ENCODE peak calls at places on chromosomes 3 and 15, in seven cellular contexts. D is stomach, R is astrocyte, L is Karpas-422, G is right lobe of liver, W is pancreas, P is heart right ventricle. O is an unnamed sample. For H3K4me1, the result is how much of the 10 kb centered on the place peaks cover.

GRCh38 chr3:170356596-170357175 is 829 bp upstream of the SKIL start:
- DNase-seq in D (peak), G (peak), R (peak), L (peak), P (peak), W (peak), O (peak)

GRCh38 chr3:104102386-104102785 is 1264.3 kb upstream of the ALCAM start:
- DNase-seq in L (peak), D (no peak), G (no peak), W (peak), P (no peak), R (peak), O (no peak)

GRCh38 chr3:71166366-71166765 is 417.2 kb downstream of the FOXP1 start:
- DNase-seq in W (no peak), D (no peak), G (no peak), L (no peak), R (no peak), P (no peak), O (no peak)

GRCh38 chr15:64653757-64654156 is 121.6 kb downstream of the RBPMS2 start:
- DNase-seq in D (no peak), R (no peak), L (peak), P (no peak), G (no peak), W (no peak), O (peak)

GRCh38 chr15:56038015-56038414 is 44.6 kb upstream of the NEDD4 start:
- DNase-seq in D (no peak), R (no peak), W (no peak), P (no peak), L (peak), G (no peak), O (peak)

GRCh38 chr3:157122116-157122515 is 37.8 kb downstream of the CCNL1 start:
- DNase-seq in W (no peak), R (peak), P (no peak), G (no peak), L (no peak), D (no peak), O (no peak)

GRCh38 chr3:31579828-31580227 is 47.1 kb downstream of the STT3B start:
- DNase-seq in G (no peak), P (no peak), W (no peak), L (no peak), D (no peak), R (no peak), O (no peak)

GRCh38 chr15:67559158-67559557 is 16.7 kb downstream of the MAP2K5 start:
- DNase-seq in R (no peak), P (no peak), D (no peak), W (no peak), L (no peak), G (no peak), O (no peak)

GRCh38 chr3:55690161-55690560 is 203.1 kb upstream of the WNT5A start:
- DNase-seq in G (no peak), R (no peak), P (no peak), L (no peak), D (no peak), W (no peak), O (no peak)

GRCh38 chr3:113231391-113231790 is 20.0 kb downstream of the BOC start:
- DNase-seq in G (no peak), L (no peak), D (no peak), P (no peak), R (peak), W (no peak), O (no peak)

GRCh38 chr3:56761887-56762605 is 39.7 kb downstream of the ARHGEF3 start:
- DNase-seq in L (no peak), P (no peak), W (no peak), R (peak), D (no peak), G (no peak), O (no peak)

GRCh38 chr3:52144034-52144795 is 10.0 kb downstream of the POC1A start:
- DNase-seq in R (peak), L (peak), W (peak), P (peak), G (peak), D (peak), O (peak)

GRCh38 chr3:134938024-134938525 is 143.0 kb downstream of the EPHB1 start:
- DNase-seq in D (no peak), R (no peak), W (no peak), P (no peak), G (no peak), L (no peak), O (no peak)

GRCh38 chr3:122642935-122643334 is 37.7 kb upstream of the PARP14 start:
- DNase-seq in L (no peak), R (no peak), W (no peak), D (no peak), G (no peak), P (no peak), O (peak)

GRCh38 chr3:122640437-122640999 is 40.1 kb upstream of the PARP14 start:
- DNase-seq in L (no peak), P (no peak), G (no peak), W (no peak), R (no peak), D (no peak), O (no peak)

DNA sequence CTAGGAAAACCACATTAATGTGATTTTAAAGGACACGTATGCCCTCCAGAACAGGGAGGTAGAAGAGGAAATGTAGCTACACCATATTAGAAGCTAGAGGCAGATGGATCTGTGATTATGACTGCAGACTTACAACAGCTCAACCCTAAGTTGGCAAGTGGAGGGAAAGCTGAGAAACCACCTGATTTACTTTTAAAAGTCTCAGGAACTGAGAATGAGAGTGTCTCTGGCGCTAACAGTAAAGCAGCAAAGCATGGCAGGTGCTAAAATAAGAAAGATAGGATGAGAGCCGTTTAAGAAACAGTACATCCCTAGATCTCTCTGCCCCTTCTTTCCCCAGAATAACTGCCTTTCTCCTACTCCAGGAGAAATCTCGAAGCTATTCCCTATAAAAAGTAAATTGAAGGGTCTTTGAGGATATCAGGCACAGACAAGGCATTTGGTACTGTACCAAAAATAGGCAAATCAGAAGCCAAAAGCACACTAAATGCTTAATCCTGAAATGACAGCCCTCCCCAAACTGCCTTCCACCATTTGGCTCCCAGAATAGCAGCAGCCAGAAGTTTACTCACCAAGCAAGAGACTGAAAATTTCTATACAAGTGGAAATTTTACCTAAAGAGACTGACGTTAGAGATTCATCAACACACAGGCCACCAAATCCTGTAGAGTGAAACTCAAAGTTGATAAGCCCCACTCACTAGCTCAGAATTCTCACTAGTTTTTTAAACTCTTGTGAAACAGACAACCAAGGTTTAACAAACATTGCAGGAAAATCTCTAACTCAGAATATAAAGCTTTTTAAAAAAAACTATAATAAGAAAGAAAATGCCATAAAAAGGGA is 34.3 kb upstream of the PARP14 start:
- DNase-seq in D (no peak), R (no peak), L (no peak), W (no peak), G (no peak), P (no peak), O (no peak)
- H3K27ac ChIP-seq in D (no peak), R (no peak), L (no peak), W (no peak), G (peak), P (no peak), O (peak)

GRCh38 chr3:186627852-186628414 is 12.3 kb upstream of the FETUB start:
- DNase-seq in P (no peak), W (no peak), L (no peak), G (no peak), R (no peak), D (no peak), O (no peak)

GRCh38 chr3:186626254-186626847 is 13.5 kb downstream of the AHSG start:
- DNase-seq in W (no peak), G (no peak), L (no peak), D (no peak), R (no peak), P (no peak), O (no peak)

GRCh38 chr3:186622651-186623310 is 9.9 kb downstream of the AHSG start:
- DNase-seq in P (no peak), R (no peak), D (no peak), G (no peak), W (no peak), L (no peak), O (no peak)

GRCh38 chr3:186624598-186624997 is 11.7 kb downstream of the AHSG start:
- DNase-seq in W (no peak), R (no peak), L (no peak), G (no peak), D (no peak), P (no peak), O (no peak)

GRCh38 chr3:186625600-186626042 is 12.8 kb downstream of the AHSG start:
- DNase-seq in R (no peak), W (no peak), G (no peak), D (no peak), L (no peak), P (no peak), O (no peak)
- H3K4me1 ChIP-seq in R (under half), W (under half), G (under half), D (under half), L (under half), P (under half), O (under half)

GRCh38 chr15:59685737-59686297 is 3.3 kb downstream of the BNIP2 start:
- DNase-seq in P (no peak), R (peak), G (no peak), L (no peak), D (no peak), W (no peak), O (no peak)
- H3K4me3 ChIP-seq in P (no peak), R (no peak), G (no peak), L (peak), D (no peak), W (no peak), O (peak)

DNA sequence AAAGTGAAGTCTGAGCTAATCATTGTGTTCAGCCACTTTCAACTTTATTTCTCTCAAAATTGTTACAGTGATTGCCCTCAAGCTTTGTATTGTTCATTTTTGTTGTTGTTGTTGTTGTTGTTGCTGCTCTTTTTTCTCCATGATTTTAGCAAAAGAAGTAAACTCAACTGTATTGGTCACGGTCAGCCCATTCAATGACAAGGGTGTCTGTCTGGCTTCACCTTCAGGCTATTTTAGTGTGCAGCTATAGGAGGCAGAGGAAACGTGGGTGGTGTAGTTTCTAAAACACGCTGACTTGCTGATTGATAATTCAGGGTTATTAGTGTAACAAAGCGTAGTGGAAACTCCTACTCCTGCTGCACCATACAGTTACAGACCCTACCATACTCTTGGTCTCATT is 214.9 kb upstream of the UBE2E1 start:
- DNase-seq in R (no peak), D (no peak), L (no peak), W (no peak), P (no peak), G (no peak), O (no peak)
- H3K27ac ChIP-seq in R (no peak), D (no peak), L (no peak), W (no peak), P (no peak), G (no peak), O (no peak)

DNA sequence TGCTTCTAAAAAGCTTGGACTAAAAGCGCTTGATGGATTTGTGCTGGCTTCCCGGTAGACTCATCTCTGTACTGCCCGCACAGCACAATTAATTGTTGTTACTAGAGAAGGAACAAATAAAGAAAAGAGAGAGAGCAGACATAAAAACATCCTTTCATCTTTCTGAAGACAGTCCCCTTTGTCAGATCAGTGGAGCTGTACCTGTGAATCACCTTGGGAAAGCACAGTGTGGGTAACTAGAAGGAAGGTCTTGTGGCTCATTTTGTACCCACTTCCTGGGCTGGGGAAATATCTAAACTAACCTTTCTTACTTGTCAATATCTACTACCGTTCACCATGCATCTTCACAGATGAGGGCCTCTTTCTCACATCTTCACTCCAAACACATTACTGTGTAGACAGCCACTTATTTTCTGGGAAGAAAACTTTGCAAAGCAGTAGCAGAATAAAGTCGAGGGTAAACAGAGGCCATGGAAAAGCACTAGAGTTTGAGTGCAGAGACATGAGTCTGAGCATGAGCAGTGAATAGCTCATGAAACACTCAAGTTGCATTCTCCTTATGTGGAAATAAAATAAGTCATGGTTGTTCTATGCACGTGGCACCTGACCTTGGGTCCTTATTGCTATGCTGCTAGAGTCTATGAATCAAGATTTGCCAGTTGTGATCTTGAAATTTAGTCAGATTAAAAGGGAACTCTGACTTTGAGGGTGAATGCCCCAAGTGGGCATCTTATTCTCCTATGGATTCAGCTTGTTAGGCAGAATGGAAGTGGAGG is 169.3 kb downstream of the LPP start:
- DNase-seq in D (no peak), W (no peak), G (no peak), R (no peak), P (no peak), L (no peak), O (no peak)
- H3K4me1 ChIP-seq in D (half or more), W (under half), G (under half), R (under half), P (under half), L (under half), O (under half)

DNA sequence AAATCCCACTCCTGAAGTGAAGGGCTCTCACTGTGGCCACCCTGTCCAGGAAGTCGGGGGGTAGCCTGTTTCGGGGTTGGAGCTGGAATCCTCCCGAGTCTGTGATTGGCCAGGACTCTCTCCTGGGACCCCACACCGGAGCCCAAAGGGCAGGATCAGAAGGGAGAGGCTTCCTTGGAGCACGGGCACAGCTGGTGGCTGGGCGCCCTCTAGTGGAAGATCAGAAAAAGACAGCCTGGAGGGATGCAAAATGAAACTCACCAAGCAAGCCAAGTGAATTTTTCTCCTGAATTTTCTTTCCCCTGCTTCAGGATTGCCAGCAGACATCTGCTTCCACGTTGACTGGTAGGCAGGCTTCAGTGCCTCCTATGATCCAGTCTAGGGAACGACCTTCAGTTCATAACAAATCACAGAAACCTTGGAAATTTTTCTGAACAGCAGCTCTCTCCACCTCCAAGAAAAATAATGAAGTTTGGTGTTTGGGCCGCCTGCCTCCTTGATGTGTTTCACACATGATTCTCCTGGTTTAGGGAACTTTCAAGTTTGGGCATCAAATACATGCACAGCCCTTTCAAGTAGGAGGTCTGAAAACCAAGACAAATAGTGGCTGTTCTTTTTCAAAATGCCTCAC is 224.7 kb downstream of the VPS13C start:
- DNase-seq in D (peak), L (peak), R (no peak), P (peak), G (no peak), W (peak), O (peak)
- H3K4me3 ChIP-seq in D (no peak), L (no peak), R (no peak), P (no peak), G (no peak), W (no peak), O (no peak)

GRCh38 chr15:100211855-100212850 is 129.6 kb downstream of the ADAMTS17 start:
- DNase-seq in G (peak), L (no peak), P (no peak), D (no peak), R (peak), W (no peak), O (no peak)
- H3K27ac ChIP-seq in G (no peak), L (no peak), P (no peak), D (no peak), R (no peak), W (no peak), O (no peak)

GRCh38 chr15:60514261-60514881 is 35.4 kb upstream of the ICE2 start:
- DNase-seq in L (no peak), P (no peak), G (no peak), R (no peak), D (no peak), W (no peak), O (no peak)
- H3K4me1 ChIP-seq in L (under half), P (under half), G (under half), R (under half), D (under half), W (under half), O (under half)

O was measured in CD4-positive, CD25-positive, alpha-beta regulatory T cell.